ENCODE peak calls at places on chromosome 1, in four cellular contexts. T, Z, Y and V are unnamed samples.

GRCh38 chr1:93967276-93967675 is 58.0 kb upstream of the GCLM start:
- DNase-seq in T (no peak), Z (no peak), Y (no peak), V (no peak)

GRCh38 chr1:223503348-223503747 is 110.1 kb downstream of the CCDC185 start:
- DNase-seq in T (no peak), Z (no peak), Y (no peak), V (no peak)

GRCh38 chr1:19395678-19396192 is 83.6 kb downstream of the SLC66A1 start:
- DNase-seq in T (no peak), Z (no peak), Y (no peak), V (no peak)

GRCh38 chr1:3360646-3361257 is 93.7 kb upstream of the ARHGEF16 start:
- DNase-seq in T (no peak), Z (no peak), Y (no peak), V (no peak)

GRCh38 chr1:19373206-19374126 is 61.3 kb downstream of the SLC66A1 start:
- DNase-seq in T (no peak), Z (no peak), Y (no peak), V (no peak)

GRCh38 chr1:178683304-178683703 is 41.7 kb upstream of the RALGPS2 start:
- DNase-seq in T (no peak), Z (no peak), Y (no peak), V (no peak)

GRCh38 chr1:64245495-64245894 is 42.1 kb downstream of the UBE2U start:
- DNase-seq in T (no peak), Z (no peak), Y (no peak), V (no peak)

GRCh38 chr1:152188673-152189591 is 29.9 kb upstream of the RPTN start:
- DNase-seq in T (peak), Z (no peak), Y (peak), V (peak)

GRCh38 chr1:234303231-234303630 is 70.0 kb upstream of the COA6 start:
- DNase-seq in T (no peak), Z (no peak), Y (no peak), V (no peak)

GRCh38 chr1:78619803-78620579 is at the start of gene IFI44L:
- DNase-seq in T (no peak), Z (no peak), Y (peak), V (peak)

GRCh38 chr1:30403061-30403645 is 320.2 kb downstream of the MATN1 start:
- DNase-seq in T (no peak), Z (no peak), Y (no peak), V (no peak)

GRCh38 chr1:234429434-234429806 is 49.6 kb downstream of the TARBP1 start:
- DNase-seq in T (no peak), Z (no peak), Y (no peak), V (no peak)

GRCh38 chr1:63615809-63616420 is 22.7 kb downstream of the PGM1 start:
- DNase-seq in T (peak), Z (peak), Y (no peak), V (no peak)

GRCh38 chr1:20368866-20369545 is 78.3 kb downstream of the VWA5B1 start:
- DNase-seq in T (no peak), Z (no peak), Y (no peak), V (no peak)

GRCh38 chr1:24027838-24028468 is 47.8 kb upstream of the SRSF10 start:
- DNase-seq in T (no peak), Z (peak), Y (no peak), V (no peak)